ENCODE peak calls at places on chromosomes 3 and 15, in six cellular contexts. J is mesothelial cell of epicardium; T is HS-27A; K is fibroblast of mammary gland; W is activated CD8-positive, alpha-beta memory T cell treated with anti-CD3 and anti-CD28 coated beads for 24 hours; C is progenitor cell of endocrine pancreas. B is an unnamed sample.

GRCh38 chr15:42914728-42915497 is 5.7 kb downstream of the TTBK2 start:
- DNase-seq in J (no peak), T (no peak), K (no peak), W (no peak), C (no peak), B (no peak)

GRCh38 chr3:170839518-170840100 is 30.4 kb downstream of the RPL22L1 start:
- DNase-seq in J (no peak), T (no peak), K (peak; percentile 28), W (no peak), C (no peak), B (no peak)

GRCh38 chr3:65412591-65412990 is 626.1 kb downstream of the MAGI1 start:
- DNase-seq in J (no peak), T (no peak), K (no peak), W (no peak), C (no peak), B (no peak)

GRCh38 chr15:59349715-59350420 is 22.8 kb downstream of the MYO1E start:
- DNase-seq in J (no peak), T (no peak), K (peak; percentile 95), W (no peak), C (no peak), B (no peak)

GRCh38 chr3:67719333-67719732 is 64.9 kb upstream of the SUCLG2 start:
- DNase-seq in J (no peak), T (peak; percentile 78), K (no peak), W (no peak), C (no peak), B (no peak)

GRCh38 chr3:99843590-99844260 is 26.1 kb downstream of the CMSS1 start:
- DNase-seq in J (no peak), T (no peak), K (no peak), W (no peak), C (no peak), B (peak; percentile 47)

GRCh38 chr15:55914446-55914845 is 79.0 kb downstream of the NEDD4 start:
- DNase-seq in J (no peak), T (no peak), K (no peak), W (no peak), C (no peak), B (no peak)

GRCh38 chr15:35696767-35697231 is 150.8 kb upstream of the DPH6 start:
- DNase-seq in J (no peak), T (peak; percentile 94), K (peak; percentile 85), W (no peak), C (no peak), B (no peak)

GRCh38 chr3:166902374-166902773 is 477.7 kb downstream of the ZBBX start:
- DNase-seq in J (no peak), T (no peak), K (peak; percentile 4), W (no peak), C (no peak), B (no peak)

GRCh38 chr3:47889001-47889757 is 86.2 kb downstream of the DHX30 start:
- DNase-seq in J (no peak), T (no peak), K (no peak), W (no peak), C (no peak), B (no peak)

GRCh38 chr3:24678441-24678865 is 183.8 kb upstream of the THRB start:
- DNase-seq in J (no peak), T (peak; percentile 69), K (peak; percentile 99), W (no peak), C (no peak), B (no peak)

GRCh38 chr3:46619845-46620778 is 7.8 kb downstream of the FAM240A start:
- DNase-seq in J (no peak), T (no peak), K (no peak), W (peak; percentile 38), C (no peak), B (no peak)

GRCh38 chr15:74642328-74642723 is 26.7 kb downstream of the CLK3 start:
- DNase-seq in J (no peak), T (no peak), K (no peak), W (no peak), C (no peak), B (no peak)

GRCh38 chr3:183370391-183370790 is 58.0 kb downstream of the MCF2L2 start:
- DNase-seq in J (no peak), T (no peak), K (peak; percentile 95), W (no peak), C (no peak), B (no peak)

GRCh38 chr15:100108846-100109245 is 232.9 kb downstream of the ADAMTS17 start:
- DNase-seq in J (no peak), T (no peak), K (no peak), W (no peak), C (no peak), B (no peak)

GRCh38 chr3:122415104-122415744 is 638 bp downstream of the WDR5B start:
- DNase-seq in J (no peak), T (peak; percentile 19), K (peak; percentile 40), W (no peak), C (no peak), B (no peak)

GRCh38 chr3:193030276-193030675 is 112.6 kb upstream of the MB21D2 start:
- DNase-seq in J (no peak), T (no peak), K (peak; percentile 33), W (no peak), C (no peak), B (no peak)

GRCh38 chr15:63238796-63239195 is 38.6 kb upstream of the APH1B start:
- DNase-seq in J (no peak), T (peak; percentile 88), K (peak; percentile 91), W (no peak), C (no peak), B (no peak)

GRCh38 chr3:9396301-9396631 is 1.1 kb upstream of the SETD5 start:
- DNase-seq in J (no peak), T (peak; percentile 88), K (peak; percentile 96), W (no peak), C (no peak), B (no peak)

GRCh38 chr3:29914861-29915524 is 634.1 kb downstream of the RBMS3 start:
- DNase-seq in J (no peak), T (no peak), K (peak; percentile 91), W (no peak), C (no peak), B (no peak)

GRCh38 chr15:84752700-84753099 is 4.3 kb downstream of the ZNF592 start:
- DNase-seq in J (no peak), T (no peak), K (peak; percentile 64), W (no peak), C (no peak), B (no peak)

GRCh38 chr3:78497692-78498091 is 1270.1 kb downstream of the ROBO1 start:
- DNase-seq in J (no peak), T (no peak), K (no peak), W (no peak), C (no peak), B (no peak)

GRCh38 chr3:190862209-190863118 is at the start of gene GMNC:
- DNase-seq in J (peak; percentile 30), T (no peak), K (peak; percentile 76), W (peak; percentile 63), C (peak; percentile 57), B (peak; percentile 81)

GRCh38 chr15:58070801-58071418 is 5.4 kb upstream of the ALDH1A2 start:
- DNase-seq in J (peak; percentile 33), T (peak; percentile 43), K (peak; percentile 67), W (peak; percentile 66), C (peak; percentile 51), B (peak; percentile 65)

GRCh38 chr3:174440350-174440716 is 418.8 kb upstream of the NAALADL2 start:
- DNase-seq in J (no peak), T (peak; percentile 38), K (peak; percentile 73), W (no peak), C (no peak), B (no peak)

GRCh38 chr3:44235604-44236484 is 5.8 kb upstream of the TOPAZ1 start:
- DNase-seq in J (no peak), T (peak; percentile 73), K (peak; percentile 87), W (no peak), C (peak; percentile 18), B (peak; percentile 68)

GRCh38 chr3:58353722-58354553 is 21.2 kb downstream of the PXK start:
- DNase-seq in J (no peak), T (no peak), K (peak; percentile 26), W (no peak), C (no peak), B (no peak)

GRCh38 chr3:7977245-7978103 is 524.1 kb upstream of the LMCD1 start:
- DNase-seq in J (no peak), T (no peak), K (peak; percentile 18), W (no peak), C (no peak), B (no peak)

GRCh38 chr3:50170689-50171088 is 15.6 kb downstream of the SEMA3F start:
- DNase-seq in J (no peak), T (no peak), K (peak; percentile 79), W (no peak), C (no peak), B (no peak)

GRCh38 chr3:12947504-12948369 is 106.4 kb upstream of the RPL32 start:
- DNase-seq in J (no peak), T (no peak), K (peak; percentile 64), W (no peak), C (no peak), B (no peak)

GRCh38 chr3:126084667-126085180 is 800 bp upstream of the SLC41A3 start:
- DNase-seq in J (no peak), T (no peak), K (no peak), W (no peak), C (no peak), B (no peak)

GRCh38 chr3:55013145-55013544 is 85.3 kb upstream of the LRTM1 start:
- DNase-seq in J (no peak), T (no peak), K (peak; percentile 67), W (no peak), C (no peak), B (no peak)

GRCh38 chr3:42653560-42654330 is at the start of gene ZBTB47:
- DNase-seq in J (no peak), T (no peak), K (no peak), W (no peak), C (no peak), B (no peak)

GRCh38 chr15:77836116-77836798 is 203.5 kb upstream of the LINGO1 start:
- DNase-seq in J (peak; percentile 8), T (no peak), K (peak; percentile 12), W (no peak), C (no peak), B (no peak)

GRCh38 chr15:88878720-88879184 is 16.6 kb downstream of the HAPLN3 start:
- DNase-seq in J (no peak), T (no peak), K (peak; percentile 44), W (peak; percentile 64), C (peak; percentile 47), B (peak; percentile 28)

GRCh38 chr15:75347222-75348033 is 589 bp downstream of the NEIL1 start:
- DNase-seq in J (no peak), T (no peak), K (no peak), W (peak; percentile 83), C (peak; percentile 43), B (peak; percentile 74)

B was measured in retina.